ENCODE peak calls at places on chromosomes 11 and 22, in seven cellular contexts. V, P, A, D, B, Y and E are unnamed samples. For H3K36me3, the result is how much of the 10 kb centered on the place peaks cover.

GRCh38 chr11:57637626-57638004 is 12.1 kb downstream of the YPEL4 start:
- DNase-seq in V (peak), P (no peak), A (no peak), D (peak), B (no peak), Y (no peak), E (no peak)

GRCh38 chr11:86180860-86181259 is 63.7 kb upstream of the EED start:
- DNase-seq in V (no peak), P (no peak), A (no peak), D (no peak), B (no peak), Y (no peak), E (no peak)

GRCh38 chr11:58574851-58575250 is 805 bp downstream of the LPXN start:
- DNase-seq in V (peak), P (no peak), A (no peak), D (peak), B (peak), Y (peak), E (no peak)

GRCh38 chr22:31143537-31143936 is 3.2 kb upstream of the PLA2G3 start:
- DNase-seq in V (no peak), P (no peak), A (no peak), D (no peak), B (no peak), Y (no peak), E (no peak)

GRCh38 chr22:47147572-47147971 is 385.1 kb downstream of the TBC1D22A start:
- DNase-seq in V (no peak), P (no peak), A (no peak), D (no peak), B (no peak), Y (no peak), E (no peak)

GRCh38 chr22:33519140-33519973 is 400.9 kb downstream of the LARGE1 start:
- DNase-seq in V (peak), P (peak), A (peak), D (peak), B (peak), Y (no peak), E (peak)

GRCh38 chr22:32836286-32836859 is 34.9 kb downstream of the TIMP3 start:
- DNase-seq in V (no peak), P (no peak), A (no peak), D (peak), B (peak), Y (no peak), E (no peak)

GRCh38 chr11:104705475-104706195 is 192.6 kb downstream of the CASP12 start:
- DNase-seq in V (peak), P (no peak), A (peak), D (no peak), B (peak), Y (peak), E (peak)

GRCh38 chr22:23820748-23821211 is 18.0 kb downstream of the DERL3 start:
- DNase-seq in V (no peak), P (no peak), A (no peak), D (no peak), B (no peak), Y (no peak), E (no peak)

GRCh38 chr11:114065094-114065493 is 5.6 kb downstream of the ZBTB16 start:
- DNase-seq in V (no peak), P (no peak), A (no peak), D (no peak), B (no peak), Y (no peak), E (no peak)

GRCh38 chr11:114063149-114063828 is 3.8 kb downstream of the ZBTB16 start:
- DNase-seq in V (no peak), P (no peak), A (no peak), D (no peak), B (no peak), Y (no peak), E (no peak)

GRCh38 chr11:114066046-114066648 is 6.6 kb downstream of the ZBTB16 start:
- DNase-seq in V (no peak), P (no peak), A (no peak), D (no peak), B (no peak), Y (no peak), E (no peak)

GRCh38 chr11:114063829-114064201 is 4.3 kb downstream of the ZBTB16 start:
- DNase-seq in V (no peak), P (no peak), A (no peak), D (no peak), B (no peak), Y (no peak), E (no peak)

GRCh38 chr11:114064216-114064615 is 4.7 kb downstream of the ZBTB16 start:
- DNase-seq in V (no peak), P (no peak), A (no peak), D (no peak), B (no peak), Y (no peak), E (no peak)
- H3K27ac ChIP-seq in V (no peak), P (no peak), A (no peak), D (no peak), B (no peak), Y (no peak), E (no peak)

GRCh38 chr11:70418130-70418529 is 19.8 kb downstream of the CTTN start:
- DNase-seq in V (no peak), P (no peak), A (no peak), D (no peak), B (no peak), Y (no peak), E (no peak)

GRCh38 chr11:70421123-70421522 is 22.8 kb downstream of the CTTN start:
- DNase-seq in V (no peak), P (no peak), A (no peak), D (no peak), B (no peak), Y (no peak), E (no peak)

GRCh38 chr11:70419307-70420007 is 21.1 kb downstream of the CTTN start:
- DNase-seq in V (no peak), P (no peak), A (no peak), D (no peak), B (no peak), Y (no peak), E (no peak)

GRCh38 chr11:70420008-70420464 is 21.7 kb downstream of the CTTN start:
- DNase-seq in V (peak), P (no peak), A (no peak), D (no peak), B (peak), Y (peak), E (no peak)

DNA sequence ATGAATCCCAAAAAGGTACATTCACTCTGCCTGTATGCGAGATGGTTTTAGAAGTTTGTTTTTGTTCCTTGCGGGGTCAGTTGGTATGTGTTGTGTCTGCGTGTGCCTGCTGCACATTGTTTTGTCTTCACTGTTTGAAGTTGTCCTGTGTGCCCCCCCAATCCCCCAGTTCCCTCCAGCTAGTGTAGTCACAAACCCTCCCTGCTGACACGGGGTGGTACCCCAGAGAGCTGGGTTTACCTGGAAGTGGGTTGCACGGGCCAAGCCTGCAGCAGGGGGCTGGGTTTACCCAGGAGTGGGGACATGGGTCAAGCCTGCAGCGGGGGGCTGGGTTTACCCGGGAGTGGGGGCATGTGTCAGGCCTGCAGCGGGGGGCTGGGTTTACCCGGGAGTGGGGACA is 22.2 kb downstream of the CTTN start:
- DNase-seq in V (no peak), P (no peak), A (no peak), D (no peak), B (no peak), Y (no peak), E (no peak)
- H3K36me3 ChIP-seq in V (half or more), P (half or more), A (under half), D (half or more), B (half or more), Y (under half), E (half or more)

DNA sequence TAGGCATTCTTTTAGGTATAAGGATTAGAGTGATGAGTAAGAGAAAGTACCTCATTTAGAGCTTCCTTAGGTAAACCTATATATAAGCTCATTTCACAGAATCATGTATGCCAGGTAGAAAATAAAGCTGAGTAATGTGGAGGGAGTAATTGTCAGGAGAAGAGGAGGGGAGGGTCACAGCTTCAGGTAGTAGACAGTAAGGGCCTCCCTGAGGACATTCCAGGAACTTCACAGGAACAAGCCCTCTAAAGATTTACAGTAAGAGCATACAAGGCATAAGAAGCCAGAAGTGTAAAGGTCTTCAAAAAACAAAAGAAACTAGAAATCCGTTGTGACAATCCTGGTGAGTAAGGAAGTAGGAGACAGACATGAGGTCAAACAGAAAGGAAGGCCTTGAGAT is 57.6 kb downstream of the USP47 start:
- DNase-seq in V (no peak), P (no peak), A (no peak), D (no peak), B (no peak), Y (no peak), E (no peak)
- H3K9ac ChIP-seq in V (no peak), P (no peak), A (no peak), D (no peak), B (no peak), Y (no peak), E (no peak)

GRCh38 chr11:44568358-44568705 is 2.9 kb downstream of the CD82 start:
- DNase-seq in V (no peak), P (no peak), A (no peak), D (no peak), B (no peak), Y (no peak), E (no peak)

GRCh38 chr11:44566952-44567875 is 1.8 kb downstream of the CD82 start:
- DNase-seq in V (peak), P (no peak), A (no peak), D (no peak), B (no peak), Y (no peak), E (no peak)

GRCh38 chr11:44568706-44569473 is 3.4 kb downstream of the CD82 start:
- DNase-seq in V (peak), P (no peak), A (peak), D (peak), B (peak), Y (peak), E (no peak)

GRCh38 chr11:44566559-44566949 is 1.1 kb downstream of the CD82 start:
- DNase-seq in V (no peak), P (no peak), A (no peak), D (no peak), B (no peak), Y (no peak), E (no peak)

DNA sequence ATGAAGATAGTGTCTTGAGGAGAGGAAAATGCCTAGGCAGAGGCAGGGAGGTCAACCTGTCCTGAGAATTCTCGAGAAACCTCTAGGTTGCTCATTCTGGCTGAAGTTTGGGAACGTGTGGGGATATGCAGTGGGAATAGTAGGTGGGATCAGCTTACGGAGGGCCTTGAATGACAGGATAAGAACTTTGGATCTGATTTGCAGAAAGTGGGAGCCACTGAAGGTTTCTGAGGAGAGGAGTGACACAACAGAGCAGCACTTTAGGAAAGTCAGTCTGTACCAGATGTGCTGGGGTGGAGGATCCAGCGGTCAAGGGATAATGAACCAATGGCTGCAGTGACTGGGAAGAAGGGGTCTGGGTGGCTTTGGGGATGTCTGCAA is 2.4 kb downstream of the CD82 start:
- DNase-seq in V (peak), P (no peak), A (no peak), D (no peak), B (no peak), Y (no peak), E (no peak)
- H3K27ac ChIP-seq in V (peak), P (no peak), A (no peak), D (no peak), B (peak), Y (peak), E (no peak)

GRCh38 chr22:17890892-17891291 is 116.6 kb upstream of the BID start:
- DNase-seq in V (no peak), P (no peak), A (no peak), D (no peak), B (no peak), Y (no peak), E (no peak)
- H3K36me3 ChIP-seq in V (under half), P (under half), A (under half), D (under half), B (under half), Y (under half), E (under half)

DNA sequence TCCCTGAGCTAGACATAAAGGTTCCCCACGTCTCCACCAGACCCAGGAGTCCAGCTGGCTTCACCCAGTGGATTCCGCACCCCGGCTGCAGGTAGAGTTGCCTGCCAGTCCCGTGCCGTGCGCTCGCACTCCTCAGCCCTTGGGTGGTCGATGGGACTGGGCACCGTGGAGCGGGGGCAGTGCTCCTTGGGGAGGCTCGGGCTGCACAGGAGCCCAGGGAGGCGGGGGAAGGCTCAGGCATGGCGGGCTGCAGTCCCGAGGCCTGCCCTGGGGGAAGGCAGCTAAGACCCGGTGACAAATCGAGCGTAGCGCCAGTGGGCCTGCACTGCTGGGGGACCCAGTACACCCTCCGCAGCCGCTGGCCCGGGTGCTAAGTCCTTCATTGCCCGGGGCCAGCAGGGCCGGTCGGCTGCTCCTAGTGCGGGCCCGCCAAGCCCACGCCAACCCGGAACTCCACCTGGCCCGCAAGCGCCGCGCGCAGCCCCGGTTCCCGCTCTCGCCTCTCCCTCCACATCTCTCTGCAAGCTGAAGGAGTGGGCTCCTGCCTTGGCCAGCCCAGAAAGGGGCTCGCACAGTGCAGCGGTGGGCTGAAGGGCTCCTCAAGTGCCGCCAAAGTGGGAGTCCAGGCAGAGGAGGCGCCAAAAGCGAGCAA is 9.5 kb upstream of the TREH start:
- DNase-seq in V (no peak), P (no peak), A (no peak), D (no peak), B (no peak), Y (no peak), E (no peak)
- H3K9ac ChIP-seq in V (peak), P (no peak), A (no peak), D (no peak), B (no peak), Y (no peak), E (no peak)

GRCh38 chr11:90510839-90511238 is 288.0 kb upstream of the CHORDC1 start:
- DNase-seq in V (no peak), P (no peak), A (no peak), D (no peak), B (no peak), Y (no peak), E (no peak)
- H3K27ac ChIP-seq in V (no peak), P (no peak), A (no peak), D (no peak), B (no peak), Y (no peak), E (no peak)

GRCh38 chr11:60851327-60852059 is 4.3 kb downstream of the PTGDR2 start:
- DNase-seq in V (no peak), P (no peak), A (no peak), D (no peak), B (no peak), Y (no peak), E (no peak)

GRCh38 chr11:60847281-60847680 is 5.4 kb downstream of the CCDC86 start:
- DNase-seq in V (no peak), P (no peak), A (no peak), D (no peak), B (no peak), Y (no peak), E (no peak)

GRCh38 chr11:60847906-60848305 is 6.0 kb downstream of the CCDC86 start:
- DNase-seq in V (no peak), P (no peak), A (no peak), D (no peak), B (no peak), Y (no peak), E (no peak)

GRCh38 chr11:60849641-60850520 is 5.9 kb downstream of the PTGDR2 start:
- DNase-seq in V (no peak), P (no peak), A (no peak), D (no peak), B (no peak), Y (no peak), E (no peak)

GRCh38 chr11:60848714-60849151 is 6.8 kb downstream of the CCDC86 start:
- DNase-seq in V (no peak), P (no peak), A (no peak), D (no peak), B (no peak), Y (no peak), E (no peak)
- H3K36me3 ChIP-seq in V (half or more), P (under half), A (under half), D (under half), B (under half), Y (under half), E (under half)

GRCh38 chr22:44727148-44727547 is 25.1 kb downstream of the PRR5 start:
- DNase-seq in V (no peak), P (no peak), A (no peak), D (no peak), B (no peak), Y (no peak), E (no peak)
- H3K9ac ChIP-seq in V (no peak), P (no peak), A (no peak), D (no peak), B (no peak), Y (no peak), E (no peak)